ENCODE peak calls at places on chromosomes 6 and 20, in five cellular contexts. T is adipocyte, U is AG04450, Y is heart right ventricle, Q is Panc1. G is an unnamed sample.

GRCh38 chr6:28597924-28598323 is 72.2 kb downstream of the GPX5 start:
- DNase-seq in T (peak; percentile 12), U (no peak), Y (no peak), Q (peak; percentile 45), G (no peak)

GRCh38 chr6:113693866-113694265 is 163.3 kb upstream of the MARCKS start:
- DNase-seq in T (no peak), U (no peak), Y (no peak), Q (no peak), G (no peak)

GRCh38 chr6:13724174-13724573 is 12.5 kb upstream of the RANBP9 start:
- DNase-seq in T (no peak), U (no peak), Y (no peak), Q (no peak), G (no peak)

GRCh38 chr20:35604444-35604750 is 11.2 kb upstream of the SPAG4 start:
- DNase-seq in T (no peak), U (no peak), Y (no peak), Q (no peak), G (no peak)

GRCh38 chr20:57317789-57318371 is 11.7 kb upstream of the SPO11 start:
- DNase-seq in T (no peak), U (no peak), Y (no peak), Q (no peak), G (no peak)

GRCh38 chr20:3797592-3798404 is 1.7 kb downstream of the CDC25B start:
- DNase-seq in T (no peak), U (no peak), Y (no peak), Q (no peak), G (no peak)

GRCh38 chr20:49754596-49754995 is 40.9 kb upstream of the B4GALT5 start:
- DNase-seq in T (no peak), U (no peak), Y (no peak), Q (no peak), G (no peak)

GRCh38 chr20:63167918-63168520 is 47.9 kb downstream of the YTHDF1 start:
- DNase-seq in T (no peak), U (no peak), Y (peak; percentile 11), Q (no peak), G (no peak)

GRCh38 chr6:166929534-166930189 is 26.7 kb downstream of the RNASET2 start:
- DNase-seq in T (no peak), U (no peak), Y (no peak), Q (no peak), G (no peak)

GRCh38 chr6:38504996-38505395 is 134.7 kb downstream of the BTBD9 start:
- DNase-seq in T (no peak), U (no peak), Y (no peak), Q (no peak), G (no peak)

GRCh38 chr6:130222775-130223174 is at the start of gene SAMD3:
- DNase-seq in T (no peak), U (no peak), Y (no peak), Q (no peak), G (no peak)

GRCh38 chr20:51188941-51189340 is 166.0 kb upstream of the KCNG1 start:
- DNase-seq in T (no peak), U (no peak), Y (no peak), Q (no peak), G (no peak)

GRCh38 chr6:53100561-53100960 is 35.4 kb downstream of the FBXO9 start:
- DNase-seq in T (peak; percentile 48), U (no peak), Y (no peak), Q (no peak), G (no peak)

GRCh38 chr6:157770946-157771345 is 52.1 kb upstream of the SNX9 start:
- DNase-seq in T (peak; percentile 19), U (no peak), Y (no peak), Q (peak; percentile 76), G (no peak)

GRCh38 chr6:125474061-125474460 is 172.3 kb upstream of the HDDC2 start:
- DNase-seq in T (peak; percentile 19), U (no peak), Y (no peak), Q (no peak), G (no peak)

GRCh38 chr6:75458895-75459294 is 34.7 kb downstream of the FILIP1 start:
- DNase-seq in T (no peak), U (no peak), Y (no peak), Q (no peak), G (peak; percentile 76)

GRCh38 chr6:28948782-28949486 is 25.1 kb upstream of the TRIM27 start:
- DNase-seq in T (no peak), U (no peak), Y (no peak), Q (no peak), G (no peak)

GRCh38 chr20:46000571-46001145 is 8.1 kb upstream of the MMP9 start:
- DNase-seq in T (peak; percentile 3), U (no peak), Y (no peak), Q (no peak), G (no peak)

GRCh38 chr6:121055572-121056163 is 278.6 kb downstream of the TBC1D32 start:
- DNase-seq in T (peak; percentile 86), U (peak; percentile 24), Y (no peak), Q (peak; percentile 38), G (peak; percentile 6)

GRCh38 chr6:27592481-27593199 is 119.7 kb upstream of the ZNF184 start:
- DNase-seq in T (peak; percentile 64), U (peak; percentile 47), Y (no peak), Q (peak; percentile 98), G (no peak)

GRCh38 chr20:40087496-40087895 is 601.5 kb downstream of the MAFB start:
- DNase-seq in T (no peak), U (no peak), Y (no peak), Q (no peak), G (no peak)

GRCh38 chr6:20978176-20978614 is 443.9 kb downstream of the CDKAL1 start:
- DNase-seq in T (peak; percentile 65), U (peak; percentile 62), Y (no peak), Q (no peak), G (peak; percentile 34)

GRCh38 chr6:73610444-73611275 is 43.1 kb downstream of the SLC17A5 start:
- DNase-seq in T (peak; percentile 86), U (no peak), Y (no peak), Q (peak; percentile 63), G (no peak)

GRCh38 chr20:62895539-62895938 is 30.8 kb downstream of the DIDO1 start:
- DNase-seq in T (no peak), U (no peak), Y (no peak), Q (no peak), G (no peak)

GRCh38 chr6:20916081-20916480 is 381.8 kb downstream of the CDKAL1 start:
- DNase-seq in T (peak; percentile 69), U (no peak), Y (no peak), Q (no peak), G (peak; percentile 70)

GRCh38 chr6:27672113-27672799 is 199.4 kb upstream of the ZNF184 start:
- DNase-seq in T (peak; percentile 57), U (no peak), Y (no peak), Q (peak; percentile 97), G (no peak)

GRCh38 chr6:95325858-95326257 is 251.5 kb upstream of the MANEA start:
- DNase-seq in T (no peak), U (no peak), Y (no peak), Q (no peak), G (peak; percentile 7)

GRCh38 chr6:138410048-138410735 is 6.2 kb downstream of the HEBP2 start:
- DNase-seq in T (peak; percentile 74), U (peak; percentile 32), Y (no peak), Q (no peak), G (peak; percentile 64)

GRCh38 chr6:129498556-129498940 is 211.4 kb downstream of the ARHGAP18 start:
- DNase-seq in T (peak; percentile 59), U (no peak), Y (no peak), Q (no peak), G (no peak)

GRCh38 chr20:47677314-47678129 is 107.8 kb downstream of the SULF2 start:
- DNase-seq in T (peak; percentile 59), U (no peak), Y (peak; percentile 52), Q (peak; percentile 22), G (no peak)

GRCh38 chr20:18326990-18327389 is 38.7 kb downstream of the ZNF133 start:
- DNase-seq in T (no peak), U (no peak), Y (no peak), Q (no peak), G (no peak)

GRCh38 chr20:47663354-47664067 is 121.8 kb downstream of the SULF2 start:
- DNase-seq in T (peak; percentile 83), U (peak; percentile 57), Y (peak; percentile 79), Q (peak; percentile 50), G (peak; percentile 25)

GRCh38 chr6:31557443-31558317 is 10.3 kb downstream of the NFKBIL1 start:
- DNase-seq in T (no peak), U (no peak), Y (no peak), Q (no peak), G (no peak)
- H3K4me3 ChIP-seq in T (no peak overlapping the region), U (no peak overlapping the region), Y (no peak overlapping the region), Q (no peak overlapping the region), G (no peak overlapping the region)

GRCh38 chr6:110547266-110547964 is 71.0 kb upstream of the SLC22A16 start:
- DNase-seq in T (peak; percentile 22), U (no peak), Y (no peak), Q (no peak), G (peak; percentile 19)

GRCh38 chr6:110550353-110550752 is 73.9 kb upstream of the SLC22A16 start:
- DNase-seq in T (no peak), U (no peak), Y (no peak), Q (no peak), G (no peak)

GRCh38 chr6:110551088-110551487 is 74.7 kb upstream of the SLC22A16 start:
- DNase-seq in T (no peak), U (no peak), Y (no peak), Q (no peak), G (no peak)

GRCh38 chr6:110549277-110549676 is 72.9 kb upstream of the SLC22A16 start:
- DNase-seq in T (no peak), U (no peak), Y (no peak), Q (no peak), G (no peak)

GRCh38 chr6:110548124-110548847 is 71.9 kb upstream of the SLC22A16 start:
- DNase-seq in T (no peak), U (no peak), Y (no peak), Q (no peak), G (no peak)
- H3K4me3 ChIP-seq in T (no peak overlapping the region), U (no peak overlapping the region), Y (no peak overlapping the region), Q (no peak overlapping the region), G (no peak overlapping the region)

DNA sequence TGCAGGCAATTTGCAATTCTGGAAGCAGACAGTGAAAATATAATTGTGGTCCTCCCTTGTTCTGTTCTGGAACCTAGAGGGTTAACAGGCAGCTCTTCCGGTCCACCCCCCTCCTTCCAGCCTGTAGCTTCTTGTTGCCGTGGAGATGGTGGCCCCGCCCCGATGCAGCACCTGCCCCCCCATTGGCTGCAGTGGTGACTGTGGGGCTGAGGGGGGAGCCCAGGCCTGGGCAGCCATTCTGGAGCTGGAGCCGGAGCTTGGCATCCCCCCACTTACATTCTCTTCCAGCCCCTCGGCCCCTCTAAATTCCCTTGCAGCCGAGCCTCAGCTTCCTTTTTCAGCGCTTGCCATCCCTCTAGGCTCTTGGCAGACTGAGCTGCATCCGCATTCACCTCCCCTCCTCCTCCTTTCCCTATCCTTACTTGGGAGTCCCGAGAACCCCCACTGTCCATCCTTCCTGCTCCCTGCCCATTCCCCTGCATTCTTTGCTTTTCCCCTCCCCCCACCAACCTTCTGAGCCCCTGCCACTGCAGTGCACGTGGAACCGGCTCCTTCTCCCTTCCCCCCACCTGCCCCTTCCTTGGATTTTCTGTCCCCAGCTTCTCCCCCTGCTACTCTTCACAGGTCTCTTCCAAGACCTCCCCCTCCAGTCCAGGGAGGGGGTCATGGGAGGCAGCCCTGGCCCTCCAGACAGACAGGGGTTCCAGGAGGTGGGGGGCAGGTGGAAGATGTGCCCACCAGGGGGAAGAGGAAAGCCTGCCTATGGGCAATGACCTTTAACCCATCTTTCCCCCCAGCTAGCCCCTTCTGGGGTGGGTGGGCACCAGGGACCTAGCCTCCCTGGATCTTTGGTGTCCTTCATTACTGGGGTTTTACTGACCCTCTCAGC is 11.4 kb downstream of the SYNGAP1 start:
- DNase-seq in T (no peak), U (no peak), Y (peak; percentile 57), Q (no peak), G (no peak)
- H3K4me3 ChIP-seq in T (no peak overlapping the region), U (peak overlapping the region; percentile 25), Y (peak overlapping the region; percentile 3), Q (no peak overlapping the region), G (no peak overlapping the region)

GRCh38 chr20:31236953-31237352 is 20.5 kb upstream of the DEFB115 start:
- DNase-seq in T (no peak), U (no peak), Y (no peak), Q (no peak), G (no peak)
- H3K4me3 ChIP-seq in T (no peak overlapping the region), U (no peak overlapping the region), Y (no peak overlapping the region), Q (no peak overlapping the region), G (no peak overlapping the region)